ENCODE peak calls at places on chromosomes 4 and X, in five cellular contexts. T is hippocampal formation; I is naive thymus-derived CD4-positive, alpha-beta T cell; J is HepG2; Y is NCI-H82. W is an unnamed sample.

GRCh38 chrX:12814434-12814833 is 23.2 kb downstream of the PRPS2 start:
- DNase-seq in I (peak), Y (peak), J (peak), T (peak), W (peak)

GRCh38 chr4:120694973-120695372 is 227.6 kb downstream of the PRDM5 start:
- DNase-seq in Y (peak), I (no peak), J (no peak), T (no peak), W (no peak)

GRCh38 chr4:81565137-81565870 is 93.6 kb upstream of the RASGEF1B start:
- DNase-seq in T (peak), Y (no peak), I (no peak), J (no peak), W (peak)

GRCh38 chrX:23003121-23003520 is 3.4 kb downstream of the DDX53 start:
- DNase-seq in I (no peak), J (no peak), T (no peak), Y (no peak), W (no peak)

GRCh38 chrX:71540801-71541545 is 8.1 kb downstream of the OGT start:
- DNase-seq in T (no peak), I (no peak), J (no peak), Y (no peak), W (no peak)

GRCh38 chrX:81390244-81390643 is 188.3 kb downstream of the SH3BGRL start:
- DNase-seq in I (no peak), T (no peak), Y (no peak), J (no peak), W (no peak)

GRCh38 chrX:124488412-124489161 is 142.2 kb downstream of the SH2D1A start:
- DNase-seq in J (no peak), I (no peak), T (no peak), Y (no peak), W (no peak)

GRCh38 chrX:95382799-95383198 is 1301.8 kb upstream of the DIAPH2 start:
- DNase-seq in I (no peak), J (no peak), T (no peak), Y (no peak), W (no peak)

GRCh38 chrX:21959362-21960051 is 19.0 kb downstream of the SMS start:
- DNase-seq in J (no peak), T (no peak), Y (no peak), I (no peak), W (no peak)

GRCh38 chrX:46575586-46575985 is 2.0 kb downstream of the CHST7 start:
- DNase-seq in J (no peak), I (no peak), T (no peak), Y (no peak), W (no peak)

GRCh38 chr4:135319685-135320084 is 1118.1 kb upstream of the PABPC4L start:
- DNase-seq in I (no peak), T (no peak), Y (no peak), J (peak), W (no peak)

GRCh38 chrX:38627683-38628082 is 66.3 kb downstream of the TSPAN7 start:
- DNase-seq in T (no peak), Y (peak), I (peak), J (peak), W (no peak)

GRCh38 chrX:129706395-129707072 is 32.2 kb upstream of the XPNPEP2 start:
- DNase-seq in T (peak), Y (no peak), I (no peak), J (no peak), W (peak)

GRCh38 chr4:24775209-24775608 is 20.2 kb upstream of the SOD3 start:
- DNase-seq in J (no peak), T (no peak), Y (no peak), I (no peak), W (no peak)

GRCh38 chrX:119729408-119730201 is 28.8 kb upstream of the SOWAHD start:
- DNase-seq in J (peak), T (peak), Y (peak), I (peak), W (no peak)

GRCh38 chr4:121041307-121042090 is 30.8 kb downstream of the NDNF start:
- DNase-seq in Y (no peak), I (peak), J (no peak), T (no peak), W (no peak)

GRCh38 chr4:40630335-40631021 is 814 bp upstream of the RBM47 start:
- DNase-seq in J (no peak), Y (peak), T (peak), I (no peak), W (peak)

GRCh38 chr4:74426101-74426500 is 18.8 kb upstream of the AREG start:
- DNase-seq in J (no peak), I (no peak), T (no peak), Y (no peak), W (no peak)

GRCh38 chrX:107684956-107685385 is 56.7 kb downstream of the PRPS1 start:
- DNase-seq in I (no peak), T (peak), J (no peak), Y (peak), W (no peak)

GRCh38 chr4:170087163-170087700 is 2.5 kb downstream of the AADAT start:
- DNase-seq in Y (no peak), I (no peak), J (no peak), T (no peak), W (no peak)

GRCh38 chr4:75598390-75598789 is 31.9 kb downstream of the CDKL2 start:
- DNase-seq in J (no peak), Y (no peak), I (no peak), T (no peak), W (no peak)

GRCh38 chr4:70945452-70946055 is 43.4 kb downstream of the MOB1B start:
- DNase-seq in J (no peak), I (no peak), Y (no peak), T (no peak), W (no peak)

GRCh38 chr4:173317003-173317402 is 17.2 kb downstream of the HMGB2 start:
- DNase-seq in I (no peak), T (no peak), J (peak), Y (peak), W (no peak)

GRCh38 chr4:125314676-125315570 is at the start of gene FAT4:
- DNase-seq in Y (peak), T (peak), I (peak), J (peak), W (peak)